ENCODE peak calls at places on chromosome 1, in six cellular contexts. B, T, A, I, N and O are unnamed samples.

GRCh38 chr1:238681021-238681420 is 705.3 kb upstream of the CHRM3 start:
- DNase-seq in B (no peak), T (no peak), A (no peak), I (no peak), N (peak; percentile 43), O (no peak)

GRCh38 chr1:93694039-93694438 is 12.4 kb upstream of the BCAR3 start:
- DNase-seq in B (no peak), T (no peak), A (no peak), I (no peak), N (no peak), O (no peak)

GRCh38 chr1:111399792-111400610 is 27.5 kb downstream of the OVGP1 start:
- DNase-seq in B (peak; percentile 63), T (no peak), A (peak; percentile 80), I (peak; percentile 67), N (peak; percentile 4), O (peak; percentile 82)

GRCh38 chr1:160429125-160429551 is 28.8 kb downstream of the VANGL2 start:
- DNase-seq in B (no peak), T (no peak), A (no peak), I (no peak), N (no peak), O (no peak)

GRCh38 chr1:109917429-109918076 is 6.9 kb downstream of the CSF1 start:
- DNase-seq in B (no peak), T (no peak), A (no peak), I (no peak), N (no peak), O (no peak)

GRCh38 chr1:156760092-156760795 is 7.1 kb upstream of the PRCC start:
- DNase-seq in B (no peak), T (no peak), A (no peak), I (peak; percentile 19), N (no peak), O (no peak)

GRCh38 chr1:20058531-20058930 is 11.5 kb upstream of the PLA2G5 start:
- DNase-seq in B (no peak), T (no peak), A (no peak), I (no peak), N (peak; percentile 94), O (no peak)

GRCh38 chr1:228988655-228989054 is 253.4 kb downstream of the RHOU start:
- DNase-seq in B (no peak), T (no peak), A (no peak), I (no peak), N (no peak), O (no peak)

GRCh38 chr1:201598396-201598795 is 59.5 kb downstream of the NAV1 start:
- DNase-seq in B (no peak), T (no peak), A (no peak), I (no peak), N (no peak), O (no peak)

GRCh38 chr1:156834322-156834721 is 17.7 kb upstream of the SH2D2A start:
- DNase-seq in B (no peak), T (no peak), A (no peak), I (no peak), N (no peak), O (no peak)

GRCh38 chr1:48216941-48217340 is 5.6 kb upstream of the SLC5A9 start:
- DNase-seq in B (no peak), T (peak; percentile 26), A (no peak), I (no peak), N (no peak), O (no peak)

GRCh38 chr1:157770442-157771043 is 6.4 kb downstream of the FCRL2 start:
- DNase-seq in B (no peak), T (peak; percentile 50), A (no peak), I (peak; percentile 46), N (no peak), O (peak; percentile 80)

GRCh38 chr1:59150537-59151386 is 146.1 kb upstream of the FGGY start:
- DNase-seq in B (peak; percentile 77), T (no peak), A (peak; percentile 90), I (no peak), N (peak; percentile 99), O (no peak)

GRCh38 chr1:208164609-208165008 is 79.6 kb downstream of the PLXNA2 start:
- DNase-seq in B (no peak), T (no peak), A (no peak), I (no peak), N (no peak), O (no peak)

GRCh38 chr1:12380316-12381249 is 150.8 kb downstream of the VPS13D start:
- DNase-seq in B (no peak), T (no peak), A (no peak), I (no peak), N (no peak), O (no peak)

GRCh38 chr1:109627692-109628399 is 8.2 kb downstream of the AMPD2 start:
- DNase-seq in B (no peak), T (no peak), A (no peak), I (no peak), N (no peak), O (no peak)

GRCh38 chr1:228336308-228337030 is 70.2 kb downstream of the TRIM11 start:
- DNase-seq in B (no peak), T (no peak), A (no peak), I (no peak), N (no peak), O (no peak)

GRCh38 chr1:154906621-154907081 is 29.9 kb downstream of the PMVK start:
- DNase-seq in B (no peak), T (no peak), A (no peak), I (no peak), N (no peak), O (peak; percentile 49)

GRCh38 chr1:54500030-54500389 is 48.0 kb upstream of the ACOT11 start:
- DNase-seq in B (no peak), T (peak; percentile 51), A (no peak), I (no peak), N (no peak), O (no peak)

GRCh38 chr1:179252606-179253005 is 23.1 kb upstream of the ABL2 start:
- DNase-seq in B (no peak), T (no peak), A (no peak), I (no peak), N (no peak), O (no peak)

GRCh38 chr1:96364576-96364975 is 357.0 kb upstream of the PTBP2 start:
- DNase-seq in B (no peak), T (no peak), A (no peak), I (no peak), N (peak; percentile 74), O (no peak)

GRCh38 chr1:174000274-174000852 is 21.8 kb downstream of the RC3H1 start:
- DNase-seq in B (no peak), T (no peak), A (no peak), I (no peak), N (peak; percentile 45), O (no peak)
- H3K79me2 ChIP-seq in B (peaks cover 97% of the 10 kb centered on the region), T (peaks cover 5% of the 10 kb centered on the region), A (peaks cover 100% of the 10 kb centered on the region), I (peaks cover 100% of the 10 kb centered on the region), N (peaks cover 97% of the 10 kb centered on the region), O (peaks cover 97% of the 10 kb centered on the region)

GRCh38 chr1:21124846-21125245 is 51.9 kb downstream of the EIF4G3 start:
- DNase-seq in B (no peak), T (no peak), A (no peak), I (no peak), N (peak; percentile 66), O (no peak)

GRCh38 chr1:21117159-21117953 is 59.3 kb downstream of the EIF4G3 start:
- DNase-seq in B (no peak), T (no peak), A (no peak), I (peak; percentile 47), N (no peak), O (no peak)

GRCh38 chr1:21123287-21123961 is 53.3 kb downstream of the EIF4G3 start:
- DNase-seq in B (no peak), T (no peak), A (no peak), I (no peak), N (peak; percentile 27), O (no peak)

GRCh38 chr1:21126324-21126723 is 50.4 kb downstream of the EIF4G3 start:
- DNase-seq in B (no peak), T (peak; percentile 62), A (no peak), I (no peak), N (no peak), O (peak; percentile 82)

DNA sequence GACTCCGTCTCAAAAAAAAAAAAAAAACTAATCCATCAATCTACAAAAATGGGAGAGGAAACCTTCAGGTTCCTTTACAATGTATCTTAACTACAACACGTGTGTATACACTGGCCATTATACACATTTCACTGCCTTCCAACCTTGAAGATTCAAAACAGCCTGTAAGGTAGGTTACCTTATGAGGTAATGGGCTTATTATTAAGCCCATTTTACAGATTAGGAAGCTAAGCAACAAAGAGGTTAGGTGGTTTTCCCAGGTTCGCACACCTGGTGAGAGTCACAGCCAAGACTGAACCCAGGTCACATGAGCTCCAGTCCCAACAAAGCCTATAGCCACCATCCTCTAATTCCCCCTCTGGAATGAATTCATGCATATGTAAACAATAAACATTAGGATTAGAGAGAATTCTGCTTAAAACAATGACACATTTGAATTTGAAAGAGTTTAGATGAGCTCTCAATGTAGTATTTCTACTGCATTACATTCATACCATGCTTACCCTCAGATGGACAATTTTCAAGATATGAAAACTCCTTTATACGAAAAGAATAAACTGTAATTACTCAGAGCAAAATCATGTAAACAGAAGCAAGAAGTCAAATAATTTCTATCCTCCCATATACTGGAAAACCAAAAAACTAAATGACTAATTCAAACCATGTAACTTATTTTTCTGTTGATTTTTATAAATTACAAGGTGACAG is 54.8 kb downstream of the EIF4G3 start:
- DNase-seq in B (no peak), T (no peak), A (no peak), I (no peak), N (no peak), O (peak; percentile 38)
- H3K79me2 ChIP-seq in B (no peaks in the 10 kb centered on the region), T (peaks cover 4% of the 10 kb centered on the region), A (peaks cover 49% of the 10 kb centered on the region), I (peaks cover 93% of the 10 kb centered on the region), N (peaks cover 65% of the 10 kb centered on the region), O (peaks cover 73% of the 10 kb centered on the region)

DNA sequence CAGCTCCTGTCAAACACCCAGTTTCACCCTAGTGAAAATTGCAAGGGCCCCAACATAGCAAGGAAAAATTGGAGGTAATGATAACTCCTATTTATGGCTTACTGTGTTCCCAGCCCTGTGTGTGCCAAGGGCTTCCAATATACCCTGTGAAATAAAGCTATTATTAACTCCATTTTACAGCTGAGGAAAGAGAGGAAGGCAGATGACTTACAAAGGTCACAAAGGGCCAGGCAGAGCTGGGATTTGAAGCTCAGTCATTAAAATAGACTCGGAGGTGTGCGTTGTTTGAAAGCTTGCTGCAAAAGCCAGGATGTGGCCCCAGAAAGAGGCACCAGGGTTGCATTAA is 20.2 kb upstream of the SDC3 start:
- DNase-seq in B (no peak), T (no peak), A (no peak), I (no peak), N (no peak), O (no peak)
- H3K79me2 ChIP-seq in B (no peaks in the 10 kb centered on the region), T (no peaks in the 10 kb centered on the region), A (no peaks in the 10 kb centered on the region), I (no peaks in the 10 kb centered on the region), N (peaks cover 4% of the 10 kb centered on the region), O (no peaks in the 10 kb centered on the region)

DNA sequence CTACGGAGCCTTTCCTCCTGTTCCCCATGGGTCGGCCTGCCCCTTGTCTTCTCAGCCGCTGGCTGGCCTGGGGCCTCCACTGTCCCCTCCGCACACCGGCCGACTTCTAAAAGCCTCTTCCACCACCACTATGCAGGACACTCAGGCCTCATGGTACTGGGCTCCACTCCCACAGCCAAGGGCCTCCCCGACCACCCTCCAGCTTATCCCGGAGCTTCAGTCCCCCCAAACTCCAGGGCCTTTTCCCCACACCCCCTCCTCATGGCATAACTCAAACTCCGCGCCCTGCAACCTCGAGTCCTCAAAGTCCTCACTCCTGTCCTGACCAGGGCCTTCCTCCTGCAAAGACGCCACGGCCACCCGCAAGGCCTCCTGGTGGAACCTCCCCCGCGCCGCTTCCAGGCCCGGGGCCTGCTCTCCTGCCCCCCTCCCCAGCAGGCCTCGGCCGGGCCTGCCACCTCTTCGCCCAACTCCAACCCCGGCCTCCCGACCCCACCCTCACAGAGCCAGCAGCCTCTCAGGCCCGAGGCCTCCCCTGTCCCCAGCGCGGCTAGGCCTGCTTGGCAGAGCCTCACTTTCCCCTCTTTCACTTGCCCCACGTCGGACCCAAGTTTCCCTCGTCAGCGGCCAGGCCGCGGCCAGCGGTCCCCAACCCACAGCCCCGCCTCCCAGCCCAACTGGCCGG is 1.9 kb downstream of the LRRC41 start:
- DNase-seq in B (peak; percentile 52), T (peak; percentile 48), A (peak; percentile 70), I (peak; percentile 31), N (peak; percentile 47), O (peak; percentile 54)
- H3K79me2 ChIP-seq in B (peaks cover 93% of the 10 kb centered on the region), T (peaks cover 33% of the 10 kb centered on the region), A (peaks cover 92% of the 10 kb centered on the region), I (peaks cover 83% of the 10 kb centered on the region), N (peaks cover 97% of the 10 kb centered on the region), O (peaks cover 79% of the 10 kb centered on the region)